ENCODE peak calls at places on chromosome 20, in four cellular contexts. E is BE2C, V is Calu3, M is cardiac fibroblast. N is an unnamed sample.

GRCh38 chr20:5931411-5931810 is 18.9 kb downstream of the TRMT6 start:
- DNase-seq in M (no peak), E (no peak), V (no peak), N (no peak)

GRCh38 chr20:39518649-39519048 is 556.5 kb downstream of the DHX35 start:
- DNase-seq in V (no peak), M (no peak), E (no peak), N (no peak)

GRCh38 chr20:43731469-43731868 is 4.7 kb upstream of the GTSF1L start:
- DNase-seq in V (no peak), E (peak), M (peak), N (no peak)

GRCh38 chr20:61189534-61189933 is 62.5 kb upstream of the CDH4 start:
- DNase-seq in E (no peak), V (no peak), M (no peak), N (no peak)

GRCh38 chr20:63829943-63830820 is 882 bp downstream of the ZBTB46 start:
- DNase-seq in M (no peak), E (no peak), V (no peak), N (peak)

GRCh38 chr20:41671143-41671542 is 53.0 kb upstream of the CHD6 start:
- DNase-seq in V (no peak), M (no peak), E (no peak), N (no peak)

GRCh38 chr20:37276494-37277252 is 12.8 kb upstream of the MANBAL start:
- DNase-seq in V (peak), M (peak), E (peak), N (peak)

GRCh38 chr20:34907616-34908469 is 31.4 kb downstream of the ACSS2 start:
- DNase-seq in V (peak), M (peak), E (peak), N (no peak)

GRCh38 chr20:14481863-14482262 is 144.5 kb upstream of the FLRT3 start:
- DNase-seq in M (peak), E (no peak), V (no peak), N (no peak)

GRCh38 chr20:37142708-37143107 is 36.4 kb upstream of the RPN2 start:
- DNase-seq in V (no peak), M (no peak), E (no peak), N (no peak)

GRCh38 chr20:23047738-23048214 is 1.7 kb downstream of the THBD start:
- DNase-seq in E (no peak), V (no peak), M (peak), N (no peak)

GRCh38 chr20:30168025-30168799 is 1089.3 kb upstream of the DEFB115 start:
- DNase-seq in E (peak), M (no peak), V (no peak), N (no peak)

GRCh38 chr20:46573788-46574581 is 23.5 kb upstream of the OCSTAMP start:
- DNase-seq in V (no peak), E (no peak), M (no peak), N (no peak)

GRCh38 chr20:40941023-40941655 is 87.5 kb upstream of the TOP1 start:
- DNase-seq in M (no peak), E (no peak), V (no peak), N (no peak)

GRCh38 chr20:18984238-18985200 is 170.9 kb downstream of the SCP2D1 start:
- DNase-seq in V (no peak), E (no peak), M (no peak), N (no peak)

GRCh38 chr20:19712737-19713260 is 45.3 kb upstream of the RIN2 start:
- DNase-seq in E (no peak), M (no peak), V (no peak), N (no peak)

GRCh38 chr20:20517296-20517695 is 149.4 kb downstream of the INSM1 start:
- DNase-seq in M (no peak), E (no peak), V (no peak), N (no peak)

GRCh38 chr20:4109587-4109986 is 94.2 kb upstream of the RNF24 start:
- DNase-seq in M (no peak), V (no peak), E (no peak), N (no peak)

GRCh38 chr20:2109425-2110210 is 8.0 kb downstream of the STK35 start:
- DNase-seq in V (no peak), M (no peak), E (no peak), N (no peak)

GRCh38 chr20:16562259-16562658 is 11.0 kb downstream of the KIF16B start:
- DNase-seq in M (no peak), V (no peak), E (no peak), N (no peak)

GRCh38 chr20:38633577-38634093 is 32.0 kb downstream of the ARHGAP40 start:
- DNase-seq in M (peak), V (peak), E (peak), N (peak)

GRCh38 chr20:44861547-44862006 is 23.9 kb upstream of the YWHAB start:
- DNase-seq in V (no peak), M (peak), E (no peak), N (no peak)

GRCh38 chr20:19249515-19249914 is 37.1 kb downstream of the SLC24A3 start:
- DNase-seq in V (no peak), M (peak), E (no peak), N (no peak)

GRCh38 chr20:38957477-38957876 is 4.7 kb upstream of the DHX35 start:
- DNase-seq in E (no peak), V (no peak), M (no peak), N (no peak)

GRCh38 chr20:33791021-33791420 is 20.1 kb upstream of the CHMP4B start:
- DNase-seq in E (no peak), M (no peak), V (no peak), N (no peak)

GRCh38 chr20:17969276-17969883 is 562 bp downstream of the MGME1 start:
- DNase-seq in M (peak), V (no peak), E (peak), N (no peak)

GRCh38 chr20:309306-309840 is 12.0 kb downstream of the ZCCHC3 start:
- DNase-seq in V (no peak), E (no peak), M (peak), N (no peak)
- TF ChIP-seq CTCF in V (no peak), E (no peak), M (no peak), N (no peak)

DNA sequence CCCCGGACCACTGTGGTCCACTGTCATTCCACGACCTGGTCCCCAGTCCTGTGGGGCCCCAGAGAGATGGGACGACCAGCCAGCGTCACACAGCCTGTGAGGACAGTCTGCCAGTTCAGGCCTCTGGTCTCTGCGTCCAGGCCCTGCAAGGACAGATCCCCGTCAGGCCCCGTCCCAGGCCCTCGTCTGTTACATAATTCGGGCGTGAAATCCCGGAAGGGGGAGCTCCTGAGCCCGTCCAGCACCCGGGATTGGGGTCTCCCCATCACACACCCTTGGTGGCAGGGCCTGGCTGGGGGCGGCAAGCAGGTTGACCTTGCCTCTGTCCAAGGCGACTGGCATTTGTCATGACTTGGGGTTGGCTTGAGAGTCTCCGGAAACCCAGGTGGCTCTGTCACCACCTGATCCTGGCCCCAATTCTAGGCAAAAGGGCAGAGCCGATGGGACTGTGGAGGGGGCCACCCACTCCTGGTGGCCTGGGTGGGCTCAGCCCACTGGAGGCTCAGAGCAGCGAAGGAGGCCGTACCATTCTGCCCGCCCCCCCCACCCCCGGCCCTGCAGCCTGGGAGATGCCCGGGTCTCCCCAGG is 73.8 kb upstream of the GATA5 start:
- DNase-seq in V (no peak), E (no peak), M (no peak), N (no peak)
- TF ChIP-seq CTCF in V (peak), E (no peak), M (no peak), N (no peak)

GRCh38 chr20:7358670-7359069 is 581.6 kb downstream of the HAO1 start:
- DNase-seq in V (no peak), E (no peak), M (no peak), N (no peak)
- TF ChIP-seq CTCF in V (no peak), E (no peak), M (no peak), N (no peak)

GRCh38 chr20:48657426-48658197 is 170.2 kb downstream of the PREX1 start:
- DNase-seq in V (peak), M (peak), E (peak), N (peak)

GRCh38 chr20:48658505-48658904 is 169.3 kb downstream of the PREX1 start:
- DNase-seq in M (no peak), E (no peak), V (no peak), N (no peak)

GRCh38 chr20:48658198-48658476 is 169.7 kb downstream of the PREX1 start:
- DNase-seq in V (no peak), E (no peak), M (no peak), N (no peak)

GRCh38 chr20:48656120-48656519 is 171.7 kb downstream of the PREX1 start:
- DNase-seq in M (no peak), V (no peak), E (no peak), N (no peak)

DNA sequence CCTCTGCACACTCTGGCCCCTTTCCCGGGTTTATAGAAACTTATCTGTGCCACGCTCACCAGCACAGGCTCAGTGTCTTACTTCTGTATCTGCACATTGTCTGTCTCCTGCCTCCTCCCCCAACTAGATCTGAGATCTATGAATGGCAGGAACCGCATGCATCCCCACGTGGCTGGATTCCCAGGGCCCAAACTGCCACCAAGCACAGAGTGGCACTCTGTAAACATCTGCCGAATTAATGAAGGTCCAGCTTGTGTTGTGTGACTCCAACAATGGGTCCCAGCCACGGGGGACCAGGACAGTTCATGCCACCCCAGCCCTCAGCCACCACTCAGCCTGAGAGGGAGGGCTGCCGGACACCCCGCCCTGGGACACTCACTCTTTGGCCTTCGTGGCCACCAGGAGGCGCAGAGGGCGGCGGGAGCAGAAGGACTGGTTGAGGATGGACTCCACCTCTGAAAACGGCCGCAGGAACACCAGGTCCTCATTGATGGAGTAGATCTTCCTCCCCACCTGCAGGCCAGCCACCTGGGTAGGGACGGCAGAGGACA is 171.1 kb downstream of the PREX1 start:
- DNase-seq in E (peak), M (no peak), V (peak), N (peak)
- TF ChIP-seq CTCF in E (peak), M (peak), V (peak), N (no peak)

DNA sequence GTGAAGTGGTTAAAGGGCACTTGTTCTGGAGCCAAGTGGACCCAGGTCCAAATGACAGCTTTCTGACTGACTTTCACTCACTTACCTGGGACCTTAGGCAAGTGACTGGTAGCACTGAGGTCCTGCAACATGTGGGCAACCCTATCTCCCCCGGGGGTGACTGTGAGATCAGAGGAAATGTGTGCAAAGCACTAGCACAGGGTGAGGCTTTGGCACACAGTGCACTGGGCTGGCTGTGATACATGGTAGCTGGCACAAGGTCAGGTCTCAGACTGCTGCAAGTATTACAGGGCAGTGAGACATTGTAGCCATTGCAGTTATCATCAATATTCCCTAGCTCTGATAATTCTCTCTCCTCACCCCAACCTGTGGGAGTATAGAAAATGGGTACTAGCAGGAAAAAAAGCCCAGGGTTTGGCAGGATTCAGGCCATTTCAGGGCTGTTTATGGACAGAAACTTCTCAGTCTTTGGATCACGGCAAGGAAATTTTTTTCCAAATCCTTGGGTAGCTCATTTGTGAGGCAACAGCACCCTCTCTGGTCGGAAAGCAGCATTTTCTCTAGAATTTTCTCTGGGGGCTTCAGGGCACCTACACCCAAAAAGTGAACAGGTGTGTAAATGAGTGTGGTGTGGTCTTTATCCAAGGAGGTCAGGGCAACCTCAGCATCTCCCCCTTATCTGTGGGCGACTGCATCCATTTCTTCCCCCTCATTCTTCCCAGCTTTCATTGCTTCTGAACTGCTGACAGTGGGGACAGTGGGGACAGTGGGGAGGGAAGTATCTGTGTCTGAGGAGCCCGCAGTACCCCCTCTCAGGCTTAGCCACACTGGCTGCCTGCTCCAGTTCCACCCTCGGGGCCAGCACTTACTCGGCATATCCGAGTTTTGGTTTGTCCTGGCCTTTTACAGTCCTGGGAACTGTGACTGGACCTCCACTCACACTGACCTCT is 148.7 kb upstream of the PHACTR3 start:
- DNase-seq in E (no peak), V (peak), M (peak), N (no peak)
- TF ChIP-seq CTCF in E (peak), V (peak), M (peak), N (peak)

GRCh38 chr20:50309280-50309763 is 118.7 kb downstream of the CEBPB start:
- DNase-seq in V (no peak), E (no peak), M (peak), N (no peak)

GRCh38 chr20:50308166-50308512 is 117.5 kb downstream of the CEBPB start:
- DNase-seq in E (no peak), V (no peak), M (no peak), N (no peak)

GRCh38 chr20:50309764-50310672 is 119.4 kb downstream of the CEBPB start:
- DNase-seq in V (no peak), M (no peak), E (no peak), N (no peak)

GRCh38 chr20:50306478-50307423 is 116.1 kb downstream of the CEBPB start:
- DNase-seq in V (no peak), E (no peak), M (no peak), N (no peak)

DNA sequence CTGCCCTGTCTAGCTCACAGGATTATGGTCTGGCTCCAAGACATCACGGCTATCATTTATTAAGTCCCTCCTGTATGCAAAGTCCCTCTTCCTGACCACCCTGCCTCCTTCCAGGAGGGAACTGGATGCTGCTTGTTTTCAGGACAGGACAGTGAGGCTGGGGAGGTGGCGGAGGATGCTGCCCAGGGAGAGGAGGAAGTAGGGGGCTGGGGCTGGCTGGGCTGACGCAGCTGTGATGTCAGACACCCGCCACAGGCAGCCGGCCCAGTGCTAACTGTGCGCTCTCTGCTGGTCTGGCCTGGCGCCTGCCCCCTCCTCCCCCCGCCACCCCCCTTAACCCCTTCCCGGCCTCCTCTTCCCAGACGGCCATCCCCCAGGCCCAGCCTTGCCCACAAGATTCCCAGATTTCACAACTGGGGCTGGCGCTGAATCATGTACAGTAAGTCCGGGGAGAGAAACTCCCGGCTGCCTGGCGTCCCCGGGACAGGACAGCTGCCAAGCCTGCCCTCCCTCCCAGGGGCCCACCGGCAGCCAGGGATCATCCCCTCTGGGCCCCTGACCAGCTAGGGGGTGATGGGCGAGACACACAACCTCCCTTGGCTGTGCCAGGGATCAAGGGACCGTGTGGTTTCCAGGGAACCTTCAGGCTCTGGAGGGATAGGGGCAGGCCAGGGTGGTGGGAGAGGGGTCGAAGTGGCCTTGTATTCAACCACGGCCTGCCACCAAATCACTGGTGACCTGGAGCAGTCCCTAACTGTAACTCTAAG is 118.1 kb downstream of the CEBPB start:
- DNase-seq in V (peak), E (peak), M (peak), N (no peak)
- TF ChIP-seq CTCF in V (no peak), E (peak), M (no peak), N (no peak)

N was measured in glutamatergic neuron.